ENCODE peak calls at places on chromosomes 11 and 22, in four cellular contexts. One of them, this sample, is unnamed.

GRCh38 chr11:62791501-62792192 is at the start of gene TMEM223:
- DNase-seq in sigmoid colon: peak
- DNase-seq in tibial nerve: peak
- DNase-seq in A549: peak
- DNase-seq in this sample: peak

GRCh38 chr11:105401269-105401809 is 208.5 kb upstream of the GRIA4 start:
- DNase-seq in tibial nerve: no peak
- DNase-seq in A549: no peak
- DNase-seq in sigmoid colon: no peak
- DNase-seq in this sample: no peak

GRCh38 chr22:42808516-42808915 is 48.6 kb downstream of the ARFGAP3 start:
- DNase-seq in tibial nerve: no peak
- DNase-seq in sigmoid colon: no peak
- DNase-seq in A549: no peak
- DNase-seq in this sample: no peak

GRCh38 chr11:43908191-43908590 is 27.6 kb downstream of the ALKBH3 start:
- DNase-seq in A549: no peak
- DNase-seq in tibial nerve: no peak
- DNase-seq in sigmoid colon: no peak
- DNase-seq in this sample: no peak

GRCh38 chr22:47016636-47017035 is 254.2 kb downstream of the TBC1D22A start:
- DNase-seq in sigmoid colon: peak
- DNase-seq in tibial nerve: no peak
- DNase-seq in A549: no peak
- DNase-seq in this sample: no peak

GRCh38 chr11:30914143-30914762 is 328.1 kb upstream of the MPPED2 start:
- DNase-seq in sigmoid colon: no peak
- DNase-seq in A549: peak
- DNase-seq in tibial nerve: peak
- DNase-seq in this sample: no peak

GRCh38 chr11:130145975-130146776 is 13.4 kb upstream of the ST14 start:
- DNase-seq in sigmoid colon: no peak
- DNase-seq in tibial nerve: no peak
- DNase-seq in A549: peak
- DNase-seq in this sample: no peak

GRCh38 chr11:8631395-8632110 is 37.5 kb upstream of the STK33 start:
- DNase-seq in tibial nerve: peak
- DNase-seq in sigmoid colon: no peak
- DNase-seq in A549: no peak
- DNase-seq in this sample: no peak

GRCh38 chr11:113901141-113901540 is 3.5 kb upstream of the HTR3B start:
- DNase-seq in tibial nerve: no peak
- DNase-seq in sigmoid colon: no peak
- DNase-seq in A549: no peak
- DNase-seq in this sample: no peak

GRCh38 chr11:75773595-75774353 is 5.2 kb downstream of the DGAT2 start:
- DNase-seq in sigmoid colon: peak
- DNase-seq in tibial nerve: no peak
- DNase-seq in A549: no peak
- DNase-seq in this sample: peak

GRCh38 chr11:61486004-61486615 is 22.4 kb upstream of the LRRC10B start:
- DNase-seq in A549: no peak
- DNase-seq in sigmoid colon: no peak
- DNase-seq in tibial nerve: no peak
- DNase-seq in this sample: peak

GRCh38 chr11:33480636-33481035 is 220.0 kb downstream of the C11orf91 start:
- DNase-seq in tibial nerve: no peak
- DNase-seq in sigmoid colon: no peak
- DNase-seq in A549: no peak
- DNase-seq in this sample: no peak

GRCh38 chr11:33476945-33477584 is 219.9 kb downstream of the HIPK3 start:
- DNase-seq in sigmoid colon: no peak
- DNase-seq in tibial nerve: no peak
- DNase-seq in A549: no peak
- DNase-seq in this sample: no peak

GRCh38 chr11:33475999-33476398 is 218.8 kb downstream of the HIPK3 start:
- DNase-seq in sigmoid colon: no peak
- DNase-seq in tibial nerve: peak
- DNase-seq in A549: no peak
- DNase-seq in this sample: no peak

GRCh38 chr11:33479216-33479615 is 221.4 kb downstream of the C11orf91 start:
- DNase-seq in tibial nerve: no peak
- DNase-seq in sigmoid colon: no peak
- DNase-seq in A549: no peak
- DNase-seq in this sample: no peak

GRCh38 chr11:33478111-33478573 is 221.0 kb downstream of the HIPK3 start:
- DNase-seq in A549: no peak
- DNase-seq in tibial nerve: no peak
- DNase-seq in sigmoid colon: no peak
- DNase-seq in this sample: no peak
- TF ChIP-seq EP300 in A549: no peak
- TF ChIP-seq EP300 in tibial nerve: no peak
- TF ChIP-seq EP300 in sigmoid colon: no peak
- TF ChIP-seq EP300 in this sample: no peak

DNA sequence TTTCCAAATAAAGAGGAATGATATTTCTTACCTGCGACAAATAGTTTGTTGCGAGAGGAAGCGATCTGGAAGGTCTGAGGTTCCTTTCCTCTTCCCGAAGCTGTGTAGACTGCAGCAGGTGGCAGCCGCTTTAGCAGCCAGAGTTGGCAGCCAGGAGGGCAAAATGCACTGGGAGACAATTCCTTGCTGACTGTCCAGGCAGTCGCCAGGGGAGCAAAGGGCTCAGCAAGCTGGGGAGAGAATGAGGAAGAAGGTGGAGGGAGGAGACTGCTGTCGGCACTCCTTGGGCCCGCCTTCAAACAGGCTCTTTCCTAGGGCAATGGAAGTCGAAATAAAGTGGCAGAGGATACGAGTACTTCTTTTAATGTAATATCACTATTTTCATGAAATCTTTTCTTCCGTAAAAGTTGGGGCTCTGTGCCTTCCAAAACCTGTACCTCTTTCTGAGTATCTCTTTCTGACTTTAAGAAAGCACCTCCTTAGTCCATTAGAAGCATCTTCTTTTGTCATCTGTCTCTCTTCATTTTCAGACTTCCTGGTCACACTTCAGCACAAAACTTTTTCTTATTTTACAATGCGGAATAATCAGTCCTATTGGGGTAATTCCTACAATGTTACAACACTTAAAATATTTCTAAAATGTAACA is at the start of gene IL18:
- DNase-seq in tibial nerve: peak
- DNase-seq in A549: peak
- DNase-seq in sigmoid colon: peak
- DNase-seq in this sample: no peak
- TF ChIP-seq POLR2A in tibial nerve: peak
- TF ChIP-seq POLR2A in A549: peak
- TF ChIP-seq POLR2A in sigmoid colon: no peak
- TF ChIP-seq POLR2A in this sample: no peak

DNA sequence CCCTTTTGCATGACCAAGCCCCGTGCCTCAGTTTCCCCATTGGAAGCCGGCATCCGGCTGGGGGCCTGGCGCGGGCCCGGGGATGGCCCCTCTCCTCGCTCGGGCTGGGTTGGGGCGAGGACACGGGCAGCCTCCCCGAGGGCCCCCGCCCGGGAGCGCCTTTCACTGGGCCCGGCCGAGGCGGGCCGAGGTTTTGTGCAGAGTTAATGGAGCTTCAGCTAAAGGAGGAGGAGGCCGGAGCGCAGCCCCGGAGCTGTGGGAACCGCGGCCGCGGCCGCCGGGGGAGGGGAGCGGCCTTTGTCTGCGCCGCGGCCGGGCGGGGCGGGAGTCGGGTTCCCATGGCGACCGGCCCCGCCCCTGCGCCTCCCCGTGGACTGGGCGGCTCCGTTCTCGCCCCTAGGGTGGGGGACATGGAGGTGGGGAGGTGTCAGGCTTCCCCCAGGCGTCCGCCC is 1.4 kb upstream of the MAPK11 start:
- DNase-seq in sigmoid colon: no peak
- DNase-seq in tibial nerve: no peak
- DNase-seq in A549: peak
- DNase-seq in this sample: peak
- TF ChIP-seq CTCF in sigmoid colon: no peak
- TF ChIP-seq CTCF in tibial nerve: no peak
- TF ChIP-seq CTCF in A549: no peak
- TF ChIP-seq CTCF in this sample: peak

GRCh38 chr11:96149743-96150555 is 193.0 kb downstream of the MAML2 start:
- DNase-seq in sigmoid colon: no peak
- DNase-seq in A549: peak
- DNase-seq in tibial nerve: no peak
- DNase-seq in this sample: no peak
- TF ChIP-seq EP300 in sigmoid colon: no peak
- TF ChIP-seq EP300 in A549: no peak
- TF ChIP-seq EP300 in tibial nerve: no peak
- TF ChIP-seq EP300 in this sample: no peak

DNA sequence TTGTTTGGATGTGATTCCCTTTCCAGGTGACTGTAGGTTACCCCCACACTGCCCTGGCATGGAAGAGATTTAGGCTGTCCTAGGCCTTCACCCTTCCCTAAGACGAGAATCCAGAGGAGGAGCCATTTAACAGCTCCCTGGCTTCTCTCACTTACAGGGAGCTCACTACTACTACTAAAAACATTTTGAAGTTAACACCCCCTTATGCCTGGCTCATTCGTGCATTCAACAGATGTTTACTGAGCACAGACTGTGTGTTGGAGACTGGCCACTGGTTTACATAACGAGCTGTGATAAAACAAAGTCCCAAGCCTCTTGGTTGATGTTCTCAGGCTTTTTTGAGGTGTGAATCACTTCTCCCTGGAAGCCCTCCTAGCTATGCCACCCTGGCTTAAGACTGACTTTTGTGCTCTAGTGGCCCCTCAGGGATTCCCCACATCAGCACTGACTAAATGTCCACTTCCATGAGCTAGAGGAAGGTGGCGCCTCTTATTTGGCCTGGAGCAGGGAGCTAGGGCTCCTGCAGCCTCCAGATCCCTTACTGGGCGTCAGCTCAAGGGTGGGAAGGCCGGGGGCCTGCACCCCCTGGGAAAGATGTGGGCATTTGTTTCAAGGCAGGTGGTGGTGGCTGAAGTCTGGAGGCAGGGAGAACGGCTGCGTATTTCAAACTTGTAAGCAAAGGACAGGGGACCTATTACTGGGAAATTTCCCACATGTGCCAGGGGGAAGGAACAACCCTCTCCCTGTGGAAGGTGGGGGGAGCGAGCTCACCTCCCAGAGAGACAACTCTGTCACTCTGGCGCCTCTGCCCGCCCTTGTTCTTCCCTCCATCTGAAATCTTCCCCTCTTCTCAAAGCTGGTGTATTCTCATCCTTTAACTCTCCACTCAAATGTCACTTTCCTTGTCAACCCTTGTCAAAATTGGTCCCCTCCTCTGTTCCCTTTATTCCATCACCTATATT is 19.4 kb upstream of the MALAT1 start:
- DNase-seq in A549: peak
- DNase-seq in sigmoid colon: peak
- DNase-seq in tibial nerve: peak
- DNase-seq in this sample: peak
- TF ChIP-seq POLR2A in A549: no peak
- TF ChIP-seq POLR2A in sigmoid colon: no peak
- TF ChIP-seq POLR2A in tibial nerve: no peak
- TF ChIP-seq POLR2A in this sample: no peak

GRCh38 chr11:128823751-128824150 is 43.3 kb downstream of the KCNJ1 start:
- DNase-seq in tibial nerve: no peak
- DNase-seq in sigmoid colon: no peak
- DNase-seq in A549: no peak
- DNase-seq in this sample: no peak
- TF ChIP-seq CTCF in tibial nerve: no peak
- TF ChIP-seq CTCF in sigmoid colon: no peak
- TF ChIP-seq CTCF in A549: no peak
- TF ChIP-seq CTCF in this sample: no peak

GRCh38 chr11:122709042-122709760 is 53.7 kb downstream of the UBASH3B start:
- DNase-seq in sigmoid colon: no peak
- DNase-seq in tibial nerve: no peak
- DNase-seq in A549: peak
- DNase-seq in this sample: no peak

GRCh38 chr11:122711362-122711761 is 55.8 kb downstream of the UBASH3B start:
- DNase-seq in A549: no peak
- DNase-seq in tibial nerve: no peak
- DNase-seq in sigmoid colon: peak
- DNase-seq in this sample: no peak

GRCh38 chr11:122714021-122714420 is 58.5 kb downstream of the UBASH3B start:
- DNase-seq in sigmoid colon: no peak
- DNase-seq in A549: no peak
- DNase-seq in tibial nerve: no peak
- DNase-seq in this sample: no peak

GRCh38 chr11:122714484-122714883 is 59.0 kb downstream of the UBASH3B start:
- DNase-seq in tibial nerve: peak
- DNase-seq in A549: no peak
- DNase-seq in sigmoid colon: no peak
- DNase-seq in this sample: no peak

DNA sequence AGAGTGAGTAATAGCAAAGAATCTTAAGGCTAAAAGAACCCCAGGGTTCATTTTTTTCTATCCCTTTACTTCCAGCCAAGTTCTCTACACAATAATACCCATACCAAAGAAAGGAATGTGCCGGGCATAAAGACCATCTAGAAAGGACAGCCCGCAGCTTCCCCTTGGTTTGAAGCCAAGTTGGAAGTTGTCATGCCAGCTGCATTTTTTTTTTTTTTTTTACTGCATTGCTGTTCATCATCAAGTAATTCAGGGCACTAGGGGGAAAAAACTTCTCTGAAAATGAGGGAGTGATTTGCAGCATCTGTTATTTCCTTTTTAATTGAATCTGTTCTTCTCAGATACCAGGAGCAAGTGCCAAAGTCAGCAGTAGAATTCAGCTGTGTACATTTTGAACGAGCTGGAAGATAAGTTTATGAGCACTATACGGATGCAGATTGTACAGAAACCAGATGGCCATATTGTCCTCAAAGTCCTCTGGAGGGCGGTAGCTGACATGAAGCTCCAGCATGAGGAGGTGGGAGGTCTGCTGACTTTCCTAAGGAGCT is 56.4 kb downstream of the UBASH3B start:
- DNase-seq in A549: no peak
- DNase-seq in tibial nerve: no peak
- DNase-seq in sigmoid colon: peak
- DNase-seq in this sample: no peak
- TF ChIP-seq EP300 in A549: no peak
- TF ChIP-seq EP300 in tibial nerve: no peak
- TF ChIP-seq EP300 in sigmoid colon: no peak
- TF ChIP-seq EP300 in this sample: no peak

This sample was measured in upper lobe of left lung.